ENCODE peak calls at places on chromosomes 5 and 9, in six cellular contexts. I, H, Q, W, T and F are unnamed samples.

GRCh38 chr9:37953775-37954437 is 50.0 kb upstream of the SLC25A51 start:
- DNase-seq in W (no peak), T (peak), H (peak), Q (no peak), I (peak), F (no peak)

GRCh38 chr9:4690144-4690543 is 10.8 kb downstream of the CDC37L1 start:
- DNase-seq in W (no peak), I (no peak), H (no peak), Q (no peak), T (no peak), F (no peak)

GRCh38 chr5:129459485-129460120 is 495 bp upstream of the ADAMTS19 start:
- DNase-seq in Q (peak), W (peak), I (peak), H (peak), T (peak), F (peak)

GRCh38 chr5:141565826-141566575 is 52.8 kb downstream of the DIAPH1 start:
- DNase-seq in W (no peak), I (no peak), T (no peak), Q (no peak), H (peak), F (no peak)

GRCh38 chr5:166377756-166378155 is 1913.7 kb upstream of the WWC1 start:
- DNase-seq in Q (no peak), W (no peak), I (no peak), H (no peak), T (no peak), F (no peak)

GRCh38 chr9:99416007-99416406 is 193.9 kb downstream of the SEC61B start:
- DNase-seq in I (peak), H (peak), W (no peak), Q (no peak), T (no peak), F (no peak)

GRCh38 chr9:116219686-116220085 is 66.1 kb downstream of the PAPPA start:
- DNase-seq in H (no peak), T (no peak), I (no peak), W (no peak), Q (no peak), F (no peak)

GRCh38 chr9:124108216-124108615 is 96.6 kb downstream of the LHX2 start:
- DNase-seq in Q (no peak), T (no peak), W (no peak), I (no peak), H (no peak), F (no peak)

GRCh38 chr5:152938630-152939029 is 533.6 kb upstream of the NMUR2 start:
- DNase-seq in H (no peak), Q (no peak), I (no peak), W (no peak), T (no peak), F (no peak)

GRCh38 chr5:147515269-147515668 is 5.4 kb upstream of the DPYSL3 start:
- DNase-seq in Q (no peak), W (no peak), I (no peak), T (no peak), H (no peak), F (no peak)

GRCh38 chr5:170179626-170180025 is 53.2 kb upstream of the C5orf58 start:
- DNase-seq in W (no peak), H (no peak), I (peak), Q (no peak), T (no peak), F (no peak)

GRCh38 chr5:60613826-60614225 is 86.1 kb downstream of the DEPDC1B start:
- DNase-seq in T (no peak), H (no peak), I (no peak), Q (no peak), W (no peak), F (no peak)

GRCh38 chr9:18189876-18190670 is 283.9 kb upstream of the ADAMTSL1 start:
- DNase-seq in I (no peak), Q (no peak), H (peak), W (no peak), T (no peak), F (no peak)

GRCh38 chr5:174692982-174693422 is 31.4 kb upstream of the MSX2 start:
- DNase-seq in T (no peak), Q (peak), H (no peak), I (no peak), W (peak), F (peak)

GRCh38 chr5:1517838-1518237 is 5.9 kb downstream of the LPCAT1 start:
- DNase-seq in W (peak), T (no peak), I (no peak), H (no peak), Q (no peak), F (peak)

GRCh38 chr5:58933891-58934628 is 351.2 kb downstream of the RAB3C start:
- DNase-seq in H (no peak), T (no peak), Q (no peak), W (no peak), I (no peak), F (no peak)

GRCh38 chr5:1463326-1464095 is 18.3 kb upstream of the SLC6A3 start:
- DNase-seq in Q (no peak), I (no peak), W (no peak), H (no peak), T (no peak), F (no peak)

GRCh38 chr5:54415147-54415546 is 40.4 kb upstream of the HSPB3 start:
- DNase-seq in Q (no peak), I (no peak), H (no peak), W (no peak), T (no peak), F (no peak)

GRCh38 chr9:297104-297794 is 82.6 kb downstream of the DOCK8 start:
- DNase-seq in I (no peak), W (no peak), T (peak), H (no peak), Q (no peak), F (no peak)

GRCh38 chr5:119327018-119327417 is 28.8 kb upstream of the TNFAIP8 start:
- DNase-seq in I (no peak), H (peak), W (no peak), T (no peak), Q (no peak), F (no peak)

GRCh38 chr9:114718801-114719221 is 36.8 kb upstream of the TEX48 start:
- DNase-seq in T (no peak), H (no peak), I (no peak), Q (no peak), W (no peak), F (peak)

GRCh38 chr5:141617682-141618029 is 1.1 kb downstream of the DIAPH1 start:
- DNase-seq in T (no peak), I (peak), Q (no peak), H (no peak), W (no peak), F (no peak)

GRCh38 chr5:139561655-139562451 is 714 bp downstream of the UBE2D2 start:
- DNase-seq in Q (no peak), T (peak), I (peak), H (peak), W (peak), F (peak)

GRCh38 chr5:154110781-154111180 is 72.0 kb downstream of the MFAP3 start:
- DNase-seq in H (peak), T (no peak), W (no peak), Q (no peak), I (peak), F (no peak)

GRCh38 chr9:19682416-19682815 is 106.4 kb downstream of the SLC24A2 start:
- DNase-seq in Q (no peak), H (no peak), T (no peak), W (no peak), I (no peak), F (no peak)

GRCh38 chr5:71972777-71973473 is 134.3 kb upstream of the MAP1B start:
- DNase-seq in H (no peak), W (no peak), T (no peak), Q (no peak), I (peak), F (no peak)

GRCh38 chr5:123511648-123512605 is at the start of gene CSNK1G3:
- DNase-seq in W (peak), Q (peak), I (peak), T (peak), H (peak), F (peak)

GRCh38 chr5:123514615-123515355 is 2.8 kb downstream of the CSNK1G3 start:
- DNase-seq in W (no peak), Q (no peak), I (no peak), H (no peak), T (no peak), F (no peak)

GRCh38 chr5:123511290-123511647 is 708 bp upstream of the CSNK1G3 start:
- DNase-seq in I (peak), Q (peak), T (peak), W (no peak), H (peak), F (no peak)

GRCh38 chr5:123515904-123516303 is 3.9 kb downstream of the CSNK1G3 start:
- DNase-seq in H (no peak), W (no peak), I (no peak), T (no peak), Q (no peak), F (no peak)

GRCh38 chr5:123512631-123513461 is 869 bp downstream of the CSNK1G3 start:
- DNase-seq in H (peak), I (peak), T (no peak), Q (peak), W (peak), F (peak)
- H3K14ac ChIP-seq in H (peak), I (peak), T (peak), Q (no peak), W (no peak), F (peak)

GRCh38 chr5:124806857-124807196 is 60.4 kb upstream of the ZNF608 start:
- DNase-seq in H (no peak), T (no peak), Q (no peak), W (no peak), I (no peak), F (no peak)
- H3K14ac ChIP-seq in H (no peak), T (no peak), Q (no peak), W (no peak), I (no peak), F (no peak)

GRCh38 chr9:134816264-134816663 is 64.3 kb upstream of the FCN2 start:
- DNase-seq in W (no peak), I (no peak), Q (no peak), H (no peak), T (no peak), F (no peak)

GRCh38 chr9:134818591-134818990 is 62.0 kb upstream of the FCN2 start:
- DNase-seq in Q (no peak), T (no peak), I (no peak), H (no peak), W (no peak), F (no peak)

GRCh38 chr9:134815435-134816214 is 65.0 kb upstream of the FCN2 start:
- DNase-seq in Q (no peak), T (no peak), I (no peak), H (no peak), W (no peak), F (no peak)

GRCh38 chr9:134820901-134821300 is 59.7 kb upstream of the FCN2 start:
- DNase-seq in W (no peak), H (no peak), I (no peak), T (no peak), Q (no peak), F (no peak)

GRCh38 chr9:134818000-134818568 is 62.5 kb upstream of the FCN2 start:
- DNase-seq in Q (no peak), T (no peak), H (no peak), W (no peak), I (no peak), F (no peak)
- H3K14ac ChIP-seq in Q (no peak), T (no peak), H (no peak), W (no peak), I (no peak), F (no peak)

DNA sequence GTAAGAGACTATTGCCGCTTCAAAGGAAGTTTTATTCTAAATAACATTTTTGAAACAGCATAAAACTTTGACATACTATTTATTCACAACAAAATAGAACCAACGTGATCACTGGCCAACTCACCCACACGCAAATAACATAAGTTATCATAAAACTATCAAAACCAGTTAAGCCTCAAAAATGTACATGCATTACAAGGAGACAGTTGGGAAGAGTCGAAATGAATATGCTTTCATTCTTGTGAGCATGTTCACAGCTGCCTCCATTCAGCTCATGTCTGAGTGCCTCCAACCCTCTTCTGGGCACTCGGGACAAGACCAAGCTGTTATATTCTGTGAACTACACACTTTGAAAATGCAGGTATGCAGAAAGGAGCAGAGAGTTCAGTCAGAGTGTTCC is 284.9 kb downstream of the BNC2 start:
- DNase-seq in T (no peak), I (no peak), Q (no peak), H (no peak), W (no peak), F (no peak)
- H3K14ac ChIP-seq in T (no peak), I (no peak), Q (no peak), H (peak), W (no peak), F (no peak)

DNA sequence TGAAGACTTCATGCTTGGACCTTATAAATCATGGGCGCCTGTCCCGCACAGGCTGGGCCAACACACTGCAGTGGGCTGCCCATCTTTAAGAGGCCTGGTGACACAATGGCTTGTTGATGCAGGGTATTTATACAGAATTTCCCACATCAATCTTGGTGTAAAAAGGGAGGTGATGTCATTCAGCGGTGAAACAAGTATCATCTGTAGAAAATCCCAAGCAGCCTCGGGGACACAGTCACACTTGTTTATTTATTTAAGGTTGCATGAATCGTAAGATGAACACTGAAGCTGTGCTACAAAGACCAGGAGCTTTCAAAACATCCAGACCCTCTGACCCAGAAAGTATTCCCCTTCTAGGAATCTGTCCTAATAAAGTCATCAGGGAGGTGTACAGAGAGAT is 40.5 kb downstream of the SMIM23 start:
- DNase-seq in T (no peak), H (peak), Q (no peak), I (peak), W (no peak), F (no peak)
- H3K14ac ChIP-seq in T (no peak), H (no peak), Q (no peak), I (no peak), W (no peak), F (no peak)

GRCh38 chr5:108046955-108047670 is 334.8 kb downstream of the FBXL17 start:
- DNase-seq in W (no peak), I (no peak), T (no peak), Q (no peak), H (no peak), F (peak)
- H3K14ac ChIP-seq in W (no peak), I (no peak), T (no peak), Q (no peak), H (no peak), F (no peak)

GRCh38 chr9:136343884-136344269 is 16.5 kb downstream of the GPSM1 start:
- DNase-seq in H (no peak), Q (no peak), W (no peak), T (no peak), I (no peak), F (no peak)
- H3K14ac ChIP-seq in H (no peak), Q (peak), W (no peak), T (no peak), I (no peak), F (no peak)

GRCh38 chr5:160071521-160072299 is 47.5 kb downstream of the PWWP2A start:
- DNase-seq in W (no peak), T (no peak), Q (no peak), I (peak), H (no peak), F (no peak)

GRCh38 chr5:160075073-160075472 is 44.2 kb downstream of the PWWP2A start:
- DNase-seq in H (peak), W (no peak), Q (no peak), T (no peak), I (peak), F (no peak)

GRCh38 chr5:160079753-160080152 is 39.5 kb downstream of the PWWP2A start:
- DNase-seq in T (no peak), W (no peak), Q (no peak), H (no peak), I (no peak), F (no peak)

GRCh38 chr5:160081495-160081894 is 37.8 kb downstream of the PWWP2A start:
- DNase-seq in W (no peak), T (no peak), H (no peak), I (no peak), Q (no peak), F (no peak)

GRCh38 chr5:160076997-160077396 is 42.3 kb downstream of the PWWP2A start:
- DNase-seq in H (no peak), T (no peak), W (no peak), Q (no peak), I (no peak), F (no peak)
- H3K14ac ChIP-seq in H (no peak), T (no peak), W (no peak), Q (no peak), I (no peak), F (no peak)